ENCODE peak calls at places on chromosomes 11 and 22, in seven cellular contexts. Y is left ventricle myocardium inferior, T is GM12865, K is SK-N-SH, E is nephron progenitor cell, S is CD14-positive monocyte, V is HepG2. U is an unnamed sample.

GRCh38 chr11:113549611-113550061 is 74.4 kb upstream of the DRD2 start:
- DNase-seq in V (no peak), E (no peak), S (no peak), K (no peak), T (no peak), Y (no peak), U (no peak)

GRCh38 chr11:83628622-83629347 is 342.6 kb upstream of the CCDC90B start:
- DNase-seq in E (no peak), Y (no peak), K (peak; percentile 15), S (no peak), T (no peak), V (no peak), U (no peak)

GRCh38 chr11:82732734-82733443 is 775 bp downstream of the FAM181B start:
- DNase-seq in S (no peak), K (peak; percentile 87), E (peak; percentile 61), V (no peak), T (no peak), Y (no peak), U (no peak)

GRCh38 chr22:20524004-20524481 is 16.6 kb downstream of the MED15 start:
- DNase-seq in V (peak; percentile 85), Y (no peak), S (no peak), K (peak; percentile 49), T (peak; percentile 77), E (no peak), U (no peak)

GRCh38 chr11:818396-819128 is at the start of gene PNPLA2:
- DNase-seq in T (no peak), S (no peak), E (no peak), V (peak; percentile 74), K (no peak), Y (no peak), U (no peak)

GRCh38 chr11:12201016-12201985 is 90.9 kb downstream of the MICAL2 start:
- DNase-seq in T (no peak), K (peak; percentile 60), E (no peak), Y (peak; percentile 72), V (peak; percentile 15), S (no peak), U (no peak)

GRCh38 chr11:119706887-119707286 is 22.1 kb downstream of the NECTIN1 start:
- DNase-seq in V (no peak), K (no peak), T (no peak), Y (no peak), E (no peak), S (no peak), U (no peak)

GRCh38 chr11:94895971-94896370 is 77.4 kb downstream of the CWC15 start:
- DNase-seq in T (no peak), S (no peak), V (no peak), E (no peak), Y (no peak), K (no peak), U (no peak)

GRCh38 chr11:61058583-61059259 is 43.6 kb upstream of the CD5 start:
- DNase-seq in Y (no peak), K (no peak), T (no peak), E (no peak), V (no peak), S (no peak), U (peak; percentile 26)

GRCh38 chr11:128859563-128860441 is 7.3 kb downstream of the KCNJ1 start:
- DNase-seq in Y (peak; percentile 76), T (peak; percentile 86), V (peak; percentile 35), S (peak; percentile 66), K (peak; percentile 46), E (peak; percentile 87), U (no peak)

GRCh38 chr11:128862913-128863660 is 4.0 kb downstream of the KCNJ1 start:
- DNase-seq in S (no peak), E (no peak), T (no peak), V (no peak), Y (no peak), K (no peak), U (no peak)

GRCh38 chr11:128862421-128862820 is 4.7 kb downstream of the KCNJ1 start:
- DNase-seq in S (no peak), V (no peak), K (no peak), T (no peak), E (no peak), Y (no peak), U (no peak)

GRCh38 chr11:128857341-128857740 is 9.8 kb downstream of the KCNJ1 start:
- DNase-seq in T (no peak), S (no peak), Y (no peak), K (no peak), E (no peak), V (no peak), U (no peak)

GRCh38 chr11:128860571-128861361 is 6.3 kb downstream of the KCNJ1 start:
- DNase-seq in Y (no peak), S (no peak), T (no peak), K (peak; percentile 25), E (no peak), V (no peak), U (no peak)
- TF ChIP-seq CTCF in Y (no peak), S (no peak), T (no peak), K (no peak), E (no peak), V (no peak), U (no peak)

GRCh38 chr11:7353100-7353499 is 101.4 kb downstream of the SYT9 start:
- DNase-seq in V (peak; percentile 26), K (no peak), E (peak; percentile 8), Y (no peak), T (peak; percentile 58), S (no peak), U (no peak)
- TF ChIP-seq CTCF in V (peak; percentile 67), K (no peak), E (peak; percentile 29), Y (peak; percentile 53), T (peak; percentile 64), S (peak; percentile 49), U (peak; percentile 68)

DNA sequence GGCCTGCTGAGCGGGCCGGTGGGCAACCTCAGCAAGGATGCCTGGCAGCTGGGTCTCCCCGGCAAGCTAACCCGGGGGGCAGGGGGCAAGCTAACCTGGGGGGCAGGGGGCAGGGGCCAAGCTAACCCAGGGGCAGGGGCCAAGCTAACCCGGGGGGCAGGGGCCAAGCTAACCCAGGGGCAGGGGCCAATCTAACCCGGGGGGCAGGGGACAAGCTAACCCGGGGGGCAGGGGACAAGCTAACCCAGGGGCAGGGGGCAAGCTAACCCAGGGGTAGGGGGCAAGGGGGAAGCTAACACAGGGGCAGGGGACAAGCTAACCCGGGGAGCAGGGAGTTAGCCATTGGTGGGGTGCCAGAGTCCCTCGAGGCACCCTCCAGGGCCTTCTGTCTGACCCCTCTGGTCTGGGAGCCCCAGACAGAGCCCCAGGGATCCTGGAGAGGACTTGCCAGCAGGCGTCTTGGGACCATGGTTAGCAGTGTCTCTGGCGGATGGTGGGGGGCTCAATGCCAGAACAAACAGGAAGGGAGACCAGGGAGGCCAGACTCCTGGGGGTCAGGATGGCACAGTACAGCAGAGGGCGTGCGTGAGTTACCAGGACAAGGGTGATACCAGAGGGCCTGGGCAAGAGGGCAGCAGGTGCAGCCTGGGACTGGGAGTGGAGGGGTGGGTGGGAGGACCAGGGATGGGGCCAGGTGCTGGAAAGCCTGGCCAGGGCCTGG is 16.1 kb downstream of the IGF2 start:
- DNase-seq in K (no peak), S (no peak), E (no peak), T (no peak), Y (no peak), V (peak; percentile 43), U (no peak)
- TF ChIP-seq CTCF in K (no peak), S (no peak), E (no peak), T (no peak), Y (no peak), V (peak; percentile 77), U (peak; percentile 30)

DNA sequence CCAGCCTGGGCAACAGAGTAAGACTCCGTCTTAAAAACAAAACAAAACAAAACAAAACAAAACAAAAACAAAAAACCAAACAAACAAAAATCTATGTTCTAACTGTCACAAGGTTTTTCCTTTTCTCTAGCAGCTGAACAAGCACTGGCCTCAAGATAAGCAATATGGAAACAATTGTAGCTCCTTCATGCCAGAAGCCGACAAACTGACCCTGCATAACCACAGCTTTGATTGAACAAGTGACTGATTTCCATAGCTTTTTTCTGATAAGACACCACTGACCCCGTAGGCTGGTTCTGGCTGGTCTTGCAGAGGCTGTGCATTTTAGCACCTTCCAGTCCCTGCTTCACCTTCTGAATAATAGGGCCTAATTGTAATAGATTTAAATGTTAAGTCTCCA is 49.5 kb downstream of the CNTF start:
- DNase-seq in Y (no peak), S (no peak), K (no peak), V (no peak), T (no peak), E (no peak), U (no peak)
- TF ChIP-seq CTCF in Y (no peak), S (no peak), K (no peak), V (no peak), T (no peak), E (no peak), U (no peak)

GRCh38 chr22:41197046-41197807 is 7.9 kb upstream of the L3MBTL2 start:
- DNase-seq in V (peak; percentile 56), E (peak; percentile 92), S (peak; percentile 66), Y (peak; percentile 87), K (peak; percentile 92), T (peak; percentile 73), U (peak; percentile 93)
- TF ChIP-seq CTCF in V (peak; percentile 35), E (no peak), S (no peak), Y (peak; percentile 29), K (no peak), T (no peak), U (peak; percentile 55)

DNA sequence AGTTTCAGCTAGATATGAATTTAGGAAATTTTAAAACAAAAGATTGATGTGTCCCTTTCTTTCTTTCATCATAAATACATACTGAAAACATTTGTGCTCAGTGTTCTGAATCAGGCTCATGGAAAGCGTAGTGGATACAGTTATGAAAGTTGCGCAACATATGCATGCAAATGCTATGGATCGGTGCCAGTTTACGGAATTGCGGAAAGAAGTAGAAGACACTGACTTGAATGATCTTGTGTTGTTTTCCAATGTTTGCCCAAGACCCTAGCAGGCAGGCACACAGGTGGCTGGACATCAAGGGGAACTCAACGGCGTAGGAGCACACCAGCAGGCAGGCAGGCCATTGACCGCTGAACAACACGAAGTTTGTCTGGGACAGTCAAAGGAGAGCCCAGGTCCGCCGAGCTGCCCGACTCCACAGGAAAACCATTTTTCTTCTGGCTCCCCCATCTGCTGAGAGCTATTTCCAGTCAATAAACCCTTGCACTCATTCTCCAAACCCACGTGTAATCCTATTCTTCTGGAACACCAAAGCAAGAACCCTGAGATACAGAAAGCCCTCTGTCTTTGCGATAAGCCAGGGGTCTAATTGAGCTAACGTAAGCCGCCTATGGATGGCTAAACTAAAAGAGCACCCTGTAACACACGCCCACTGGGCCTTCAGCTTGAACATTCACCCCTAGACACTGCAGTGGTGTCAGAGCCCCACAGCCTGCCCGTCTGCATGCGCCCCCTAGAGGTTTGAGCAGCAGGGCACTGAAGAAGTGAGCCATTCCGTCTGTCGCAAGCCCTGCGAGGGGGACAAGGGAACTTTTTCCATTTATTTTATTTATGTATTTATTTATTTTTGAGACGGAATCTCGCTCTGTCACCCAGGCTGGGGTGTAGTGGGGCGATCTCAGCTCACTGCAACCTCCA is 7.4 kb upstream of the BIRC3 start:
- DNase-seq in Y (no peak), V (peak; percentile 18), S (no peak), K (no peak), E (no peak), T (no peak), U (no peak)
- TF ChIP-seq CTCF in Y (no peak), V (peak; percentile 54), S (peak; percentile 17), K (peak; percentile 31), E (peak; percentile 12), T (no peak), U (peak; percentile 19)

GRCh38 chr22:39039306-39040126 is 1.1 kb upstream of the APOBEC3F start:
- DNase-seq in S (no peak), Y (no peak), V (no peak), K (no peak), T (no peak), E (no peak), U (no peak)

GRCh38 chr22:39041908-39042307 is 1.2 kb downstream of the APOBEC3F start:
- DNase-seq in K (no peak), S (no peak), Y (no peak), E (no peak), V (no peak), T (no peak), U (no peak)
- TF ChIP-seq CTCF in K (no peak), S (no peak), Y (no peak), E (no peak), V (no peak), T (no peak), U (no peak)